ENCODE peak calls at places on chromosome 17, in nine cellular contexts. O, E, Y, F, P, G, L, D and A are unnamed samples. For H3K36me3 and H3K9me3, the result is how much of the 10 kb centered on the place peaks cover.

GRCh38 chr17:8481703-8482102 is 46.0 kb downstream of the NDEL1 start:
- DNase-seq in O (no peak), E (no peak), Y (no peak), F (no peak), P (no peak), G (no peak), L (no peak), D (no peak), A (no peak)

GRCh38 chr17:4735825-4736651 is 3.6 kb upstream of the ZMYND15 start:
- DNase-seq in O (no peak), E (no peak), Y (no peak), F (no peak), P (no peak), G (no peak), L (no peak), D (no peak), A (peak)

GRCh38 chr17:45114117-45114932 is 18.0 kb downstream of the PLCD3 start:
- DNase-seq in O (no peak), E (no peak), Y (no peak), F (no peak), P (no peak), G (no peak), L (no peak), D (no peak), A (no peak)

GRCh38 chr17:50806141-50806643 is 29.2 kb upstream of the WFIKKN2 start:
- DNase-seq in O (no peak), E (no peak), Y (no peak), F (peak), P (peak), G (no peak), L (no peak), D (no peak), A (peak)

GRCh38 chr17:69141802-69142472 is at the start of gene ABCA6:
- DNase-seq in O (no peak), E (no peak), Y (no peak), F (no peak), P (no peak), G (no peak), L (no peak), D (no peak), A (peak)

GRCh38 chr17:76567634-76568432 is 17.8 kb downstream of the ST6GALNAC2 start:
- DNase-seq in O (no peak), E (no peak), Y (no peak), F (no peak), P (peak), G (no peak), L (no peak), D (no peak), A (no peak)

GRCh38 chr17:56994009-56994792 is 16.3 kb downstream of the SCPEP1 start:
- DNase-seq in O (no peak), E (no peak), Y (no peak), F (peak), P (peak), G (no peak), L (no peak), D (no peak), A (no peak)

GRCh38 chr17:28476076-28476475 is 2.6 kb downstream of the SLC13A2 start:
- DNase-seq in O (no peak), E (no peak), Y (no peak), F (no peak), P (no peak), G (no peak), L (no peak), D (no peak), A (no peak)

GRCh38 chr17:60293580-60294335 is 98.2 kb downstream of the USP32 start:
- DNase-seq in O (no peak), E (no peak), Y (no peak), F (no peak), P (no peak), G (no peak), L (no peak), D (no peak), A (no peak)

GRCh38 chr17:29140051-29140582 is 40.1 kb downstream of the MYO18A start:
- DNase-seq in O (peak), E (no peak), Y (peak), F (peak), P (peak), G (peak), L (peak), D (peak), A (peak)

GRCh38 chr17:64441772-64442549 is 7.0 kb upstream of the MILR1 start:
- DNase-seq in O (peak), E (no peak), Y (no peak), F (peak), P (no peak), G (peak), L (peak), D (peak), A (no peak)

GRCh38 chr17:74172700-74173099 is 30.8 kb upstream of the RPL38 start:
- DNase-seq in O (no peak), E (no peak), Y (no peak), F (no peak), P (no peak), G (no peak), L (no peak), D (no peak), A (no peak)

GRCh38 chr17:29625037-29625750 is 2.5 kb upstream of the CORO6 start:
- DNase-seq in O (peak), E (peak), Y (no peak), F (peak), P (no peak), G (no peak), L (no peak), D (no peak), A (peak)

GRCh38 chr17:50219939-50220465 is 18.6 kb upstream of the COL1A1 start:
- DNase-seq in O (no peak), E (no peak), Y (no peak), F (peak), P (no peak), G (peak), L (no peak), D (no peak), A (peak)

GRCh38 chr17:36089888-36090836 is at the start of gene CCL3:
- DNase-seq in O (peak), E (no peak), Y (no peak), F (no peak), P (peak), G (no peak), L (no peak), D (peak), A (no peak)

GRCh38 chr17:6474376-6474775 is 30.1 kb downstream of the PIMREG start:
- DNase-seq in O (no peak), E (no peak), Y (no peak), F (no peak), P (no peak), G (no peak), L (no peak), D (no peak), A (no peak)

GRCh38 chr17:4559139-4559791 is 1.1 kb downstream of the GGT6 start:
- DNase-seq in O (peak), E (no peak), Y (no peak), F (no peak), P (no peak), G (no peak), L (no peak), D (no peak), A (no peak)

GRCh38 chr17:15513058-15513858 is 45.8 kb upstream of the CDRT4 start:
- DNase-seq in O (no peak), E (no peak), Y (no peak), F (peak), P (no peak), G (no peak), L (no peak), D (no peak), A (no peak)

GRCh38 chr17:14331200-14331981 is 30.5 kb downstream of the HS3ST3B1 start:
- DNase-seq in O (no peak), E (no peak), Y (no peak), F (no peak), P (no peak), G (no peak), L (no peak), D (no peak), A (no peak)

GRCh38 chr17:1485311-1485747 is 7.2 kb downstream of the MYO1C start:
- DNase-seq in O (peak), E (no peak), Y (peak), F (no peak), P (peak), G (peak), L (peak), D (peak), A (peak)

GRCh38 chr17:29369831-29370735 is 20.1 kb upstream of the TAOK1 start:
- DNase-seq in O (no peak), E (peak), Y (peak), F (peak), P (peak), G (peak), L (peak), D (peak), A (peak)

GRCh38 chr17:58966208-58966607 is 140.5 kb downstream of the TRIM37 start:
- DNase-seq in O (no peak), E (no peak), Y (no peak), F (no peak), P (no peak), G (no peak), L (no peak), D (no peak), A (no peak)

GRCh38 chr17:55433029-55433628 is 11.5 kb upstream of the MMD start:
- DNase-seq in O (no peak), E (peak), Y (no peak), F (peak), P (peak), G (no peak), L (no peak), D (no peak), A (no peak)

GRCh38 chr17:66652840-66653507 is 181.9 kb upstream of the CACNG5 start:
- DNase-seq in O (no peak), E (no peak), Y (no peak), F (peak), P (peak), G (no peak), L (no peak), D (no peak), A (no peak)

GRCh38 chr17:3959295-3959899 is 4.8 kb downstream of the ATP2A3 start:
- DNase-seq in O (no peak), E (no peak), Y (no peak), F (peak), P (peak), G (no peak), L (no peak), D (no peak), A (peak)

GRCh38 chr17:68580236-68580903 is 20.8 kb downstream of the FAM20A start:
- DNase-seq in O (peak), E (no peak), Y (peak), F (peak), P (no peak), G (no peak), L (no peak), D (no peak), A (peak)

GRCh38 chr17:7413346-7413985 is 5.8 kb downstream of the NLGN2 start:
- DNase-seq in O (peak), E (no peak), Y (no peak), F (peak), P (peak), G (no peak), L (no peak), D (no peak), A (peak)

GRCh38 chr17:51768706-51769105 is 389.8 kb downstream of the CA10 start:
- DNase-seq in O (no peak), E (no peak), Y (no peak), F (no peak), P (no peak), G (no peak), L (no peak), D (no peak), A (no peak)

DNA sequence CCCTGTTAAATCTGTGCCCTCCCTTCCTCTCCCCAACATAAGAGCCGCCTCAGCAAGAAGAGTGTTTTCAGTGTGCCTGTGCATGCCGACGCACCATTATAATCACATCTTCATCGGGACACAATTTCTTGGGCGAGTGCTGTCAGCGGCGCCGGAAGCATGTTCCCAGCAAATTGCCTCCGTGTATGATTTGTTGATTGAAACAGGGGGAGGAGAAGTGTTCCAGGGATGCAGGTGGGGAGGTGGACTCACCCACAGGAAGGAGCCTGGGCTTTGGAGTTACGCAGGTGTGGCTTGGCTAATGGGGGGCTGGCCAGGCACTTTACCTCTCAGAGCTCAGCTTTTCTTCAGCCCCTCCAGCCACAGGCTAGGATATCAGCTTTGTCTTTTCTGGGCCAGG is 53.6 kb downstream of the SPACA3 start:
- DNase-seq in O (no peak), E (no peak), Y (no peak), F (no peak), P (no peak), G (no peak), L (no peak), D (no peak), A (no peak)
- H3K4me3 ChIP-seq in O (no peak), E (no peak), Y (no peak), F (no peak), P (no peak), G (no peak), L (no peak), D (no peak), A (no peak)

GRCh38 chr17:78422267-78422605 is 43.8 kb downstream of the PGS1 start:
- DNase-seq in O (no peak), E (no peak), Y (no peak), F (no peak), P (no peak), G (no peak), L (no peak), D (no peak), A (no peak)
- H3K36me3 ChIP-seq in O (under half), E (half or more), Y (under half), F (half or more), P (under half), G (half or more), L (half or more), D (under half), A (half or more)

DNA sequence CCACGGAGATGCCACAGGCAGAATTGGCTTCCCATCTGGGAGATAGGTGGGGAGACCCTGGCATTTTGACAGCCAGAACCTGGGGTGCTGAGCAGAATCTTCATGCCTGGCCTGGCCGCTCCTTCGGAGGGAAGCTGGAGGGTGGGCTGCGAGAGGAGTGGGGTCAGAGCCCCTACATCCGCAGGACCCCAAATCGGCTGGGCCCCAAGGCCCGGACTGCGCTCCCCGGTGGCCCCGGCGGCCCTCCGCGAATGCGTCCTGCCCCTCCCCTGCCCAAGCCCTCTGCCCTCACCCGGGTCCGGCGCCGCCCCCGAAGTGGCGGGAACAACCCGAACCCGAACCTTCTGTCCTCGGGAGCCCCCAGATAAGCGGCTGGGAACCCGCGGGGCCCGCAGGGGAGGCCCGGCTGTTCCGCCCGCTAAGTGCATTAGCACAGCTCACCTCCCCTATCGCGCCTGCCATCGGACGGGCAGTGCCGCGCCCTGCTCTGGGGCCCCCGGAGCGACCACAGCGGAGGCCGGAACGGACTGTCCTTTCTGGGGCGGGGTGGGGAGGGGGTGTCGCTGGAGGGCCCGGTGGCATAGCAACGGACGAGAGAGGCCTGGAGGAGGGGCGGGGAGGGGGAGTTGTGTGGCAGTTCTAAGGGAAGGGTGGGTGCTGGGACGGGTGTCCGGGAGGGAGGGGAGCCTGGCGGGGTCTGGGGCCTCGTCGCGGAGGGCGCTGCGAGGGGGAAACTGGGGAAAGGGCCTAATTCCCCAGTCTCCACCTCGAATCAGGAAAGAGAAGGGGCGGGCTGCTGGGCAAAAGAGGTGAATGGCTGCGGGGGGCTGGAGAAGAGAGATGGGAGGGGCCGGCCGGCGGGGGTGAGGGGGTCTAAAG is 752 bp upstream of the PNMT start:
- DNase-seq in O (peak), E (no peak), Y (no peak), F (no peak), P (no peak), G (no peak), L (no peak), D (no peak), A (no peak)
- H3K9me3 ChIP-seq in O (under half), E (under half), Y (under half), F (under half), P (under half), G (under half), L (under half), D (under half), A (under half)

GRCh38 chr17:39096435-39097158 is 54.8 kb downstream of the PLXDC1 start:
- DNase-seq in O (no peak), E (no peak), Y (peak), F (no peak), P (no peak), G (peak), L (peak), D (peak), A (no peak)
- H3K4me3 ChIP-seq in O (no peak), E (no peak), Y (no peak), F (no peak), P (no peak), G (no peak), L (peak), D (no peak), A (no peak)

DNA sequence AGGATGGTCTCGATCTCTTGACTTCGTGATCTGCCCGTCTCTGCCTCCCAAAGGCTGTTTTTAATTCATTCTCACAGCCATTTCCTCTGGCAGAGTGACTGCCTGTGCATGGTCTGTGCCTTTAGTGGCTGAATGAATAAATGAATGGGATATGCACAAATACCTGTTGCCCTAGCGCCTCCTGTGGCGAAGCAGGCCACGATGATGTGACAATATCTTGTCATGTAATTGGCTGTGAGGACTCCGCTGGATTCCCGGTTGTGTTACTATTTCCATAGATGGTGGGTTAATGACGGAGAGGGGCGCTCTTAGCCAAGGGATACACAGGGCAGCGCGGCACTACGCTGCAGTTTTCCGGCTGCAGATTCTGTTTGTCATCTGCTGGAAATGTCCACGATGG is 26.8 kb upstream of the ENDOV start:
- DNase-seq in O (no peak), E (no peak), Y (no peak), F (no peak), P (no peak), G (no peak), L (no peak), D (no peak), A (no peak)
- H3K36me3 ChIP-seq in O (under half), E (under half), Y (under half), F (half or more), P (under half), G (half or more), L (half or more), D (under half), A (half or more)

DNA sequence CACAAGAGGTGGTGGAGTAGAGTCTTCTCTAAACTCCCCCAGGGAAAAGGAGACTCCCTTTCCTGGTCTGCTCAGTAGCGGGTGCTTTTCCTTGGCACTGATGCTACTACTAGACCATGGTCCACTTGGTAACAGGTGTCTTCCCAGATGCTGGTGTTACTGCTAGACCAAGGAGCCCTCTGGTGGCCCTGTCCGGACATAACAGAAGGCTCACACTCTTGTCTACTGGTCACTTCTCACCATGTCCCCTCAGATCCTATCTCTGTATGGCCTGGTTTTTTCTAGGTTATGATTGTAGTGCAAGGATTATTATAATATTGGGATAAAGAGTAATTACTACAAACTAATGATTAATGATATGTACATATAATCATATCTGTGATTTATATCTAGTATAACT is 49.7 kb upstream of the ARL4D start:
- DNase-seq in O (no peak), E (no peak), Y (no peak), F (no peak), P (no peak), G (no peak), L (no peak), D (no peak), A (no peak)
- H3K9me3 ChIP-seq in O (under half), E (under half), Y (under half), F (under half), P (under half), G (under half), L (under half), D (half or more), A (under half)